ENCODE peak calls at places on chromosome 2, in ten cellular contexts. One of them, this sample, is unnamed.

GRCh38 chr2:134021830-134022524 is 231.9 kb upstream of the MGAT5 start:
- DNase-seq in A549: no peak
- DNase-seq in suprapubic skin: no peak
- DNase-seq in stomach: no peak
- DNase-seq in ovary: no peak
- DNase-seq in esophagus muscularis mucosa: peak
- DNase-seq in upper lobe of left lung: no peak
- DNase-seq in tibial nerve: no peak
- DNase-seq in sigmoid colon: no peak
- DNase-seq in K562: no peak
- DNase-seq in this sample: no peak

GRCh38 chr2:2947406-2947805 is 430.2 kb downstream of the EIPR1 start:
- DNase-seq in stomach: no peak
- DNase-seq in A549: no peak
- DNase-seq in K562: no peak
- DNase-seq in ovary: no peak
- DNase-seq in suprapubic skin: no peak
- DNase-seq in tibial nerve: no peak
- DNase-seq in esophagus muscularis mucosa: no peak
- DNase-seq in upper lobe of left lung: no peak
- DNase-seq in sigmoid colon: no peak
- DNase-seq in this sample: no peak

GRCh38 chr2:54497738-54498680 is 41.9 kb downstream of the SPTBN1 start:
- DNase-seq in upper lobe of left lung: no peak
- DNase-seq in stomach: no peak
- DNase-seq in ovary: peak
- DNase-seq in suprapubic skin: no peak
- DNase-seq in K562: peak
- DNase-seq in esophagus muscularis mucosa: no peak
- DNase-seq in tibial nerve: no peak
- DNase-seq in A549: no peak
- DNase-seq in sigmoid colon: no peak
- DNase-seq in this sample: no peak

GRCh38 chr2:20614201-20615045 is 36.5 kb downstream of the HS1BP3 start:
- DNase-seq in stomach: peak
- DNase-seq in upper lobe of left lung: peak
- DNase-seq in A549: no peak
- DNase-seq in tibial nerve: peak
- DNase-seq in suprapubic skin: peak
- DNase-seq in K562: no peak
- DNase-seq in sigmoid colon: peak
- DNase-seq in esophagus muscularis mucosa: no peak
- DNase-seq in ovary: no peak
- DNase-seq in this sample: peak

GRCh38 chr2:15993232-15993610 is 52.9 kb downstream of the MYCN start:
- DNase-seq in tibial nerve: no peak
- DNase-seq in sigmoid colon: no peak
- DNase-seq in upper lobe of left lung: no peak
- DNase-seq in stomach: no peak
- DNase-seq in ovary: no peak
- DNase-seq in K562: no peak
- DNase-seq in esophagus muscularis mucosa: no peak
- DNase-seq in suprapubic skin: no peak
- DNase-seq in A549: no peak
- DNase-seq in this sample: no peak

GRCh38 chr2:37590119-37590571 is 81.3 kb downstream of the CDC42EP3 start:
- DNase-seq in A549: no peak
- DNase-seq in sigmoid colon: no peak
- DNase-seq in K562: no peak
- DNase-seq in tibial nerve: no peak
- DNase-seq in esophagus muscularis mucosa: no peak
- DNase-seq in suprapubic skin: no peak
- DNase-seq in ovary: peak
- DNase-seq in upper lobe of left lung: no peak
- DNase-seq in stomach: no peak
- DNase-seq in this sample: no peak

GRCh38 chr2:96164459-96165184 is 19.4 kb upstream of the DUSP2 start:
- DNase-seq in suprapubic skin: no peak
- DNase-seq in stomach: no peak
- DNase-seq in upper lobe of left lung: no peak
- DNase-seq in A549: no peak
- DNase-seq in ovary: no peak
- DNase-seq in K562: no peak
- DNase-seq in sigmoid colon: peak
- DNase-seq in tibial nerve: no peak
- DNase-seq in esophagus muscularis mucosa: no peak
- DNase-seq in this sample: peak

GRCh38 chr2:100865819-100866462 is 46.0 kb downstream of the NPAS2 start:
- DNase-seq in K562: no peak
- DNase-seq in ovary: no peak
- DNase-seq in esophagus muscularis mucosa: no peak
- DNase-seq in A549: peak
- DNase-seq in suprapubic skin: peak
- DNase-seq in stomach: peak
- DNase-seq in tibial nerve: no peak
- DNase-seq in upper lobe of left lung: no peak
- DNase-seq in sigmoid colon: no peak
- DNase-seq in this sample: no peak

GRCh38 chr2:237818066-237818473 is 19.5 kb downstream of the RBM44 start:
- DNase-seq in suprapubic skin: no peak
- DNase-seq in K562: no peak
- DNase-seq in stomach: no peak
- DNase-seq in esophagus muscularis mucosa: no peak
- DNase-seq in ovary: no peak
- DNase-seq in upper lobe of left lung: no peak
- DNase-seq in A549: no peak
- DNase-seq in sigmoid colon: no peak
- DNase-seq in tibial nerve: no peak
- DNase-seq in this sample: no peak

GRCh38 chr2:186551323-186552050 is 38.4 kb upstream of the ITGAV start:
- DNase-seq in suprapubic skin: no peak
- DNase-seq in stomach: no peak
- DNase-seq in upper lobe of left lung: no peak
- DNase-seq in sigmoid colon: no peak
- DNase-seq in K562: no peak
- DNase-seq in ovary: no peak
- DNase-seq in tibial nerve: no peak
- DNase-seq in A549: no peak
- DNase-seq in esophagus muscularis mucosa: no peak
- DNase-seq in this sample: no peak

GRCh38 chr2:103289101-103289725 is 527.4 kb downstream of the TMEM182 start:
- DNase-seq in K562: no peak
- DNase-seq in tibial nerve: no peak
- DNase-seq in sigmoid colon: no peak
- DNase-seq in esophagus muscularis mucosa: no peak
- DNase-seq in suprapubic skin: no peak
- DNase-seq in upper lobe of left lung: no peak
- DNase-seq in ovary: no peak
- DNase-seq in A549: no peak
- DNase-seq in stomach: no peak
- DNase-seq in this sample: no peak

DNA sequence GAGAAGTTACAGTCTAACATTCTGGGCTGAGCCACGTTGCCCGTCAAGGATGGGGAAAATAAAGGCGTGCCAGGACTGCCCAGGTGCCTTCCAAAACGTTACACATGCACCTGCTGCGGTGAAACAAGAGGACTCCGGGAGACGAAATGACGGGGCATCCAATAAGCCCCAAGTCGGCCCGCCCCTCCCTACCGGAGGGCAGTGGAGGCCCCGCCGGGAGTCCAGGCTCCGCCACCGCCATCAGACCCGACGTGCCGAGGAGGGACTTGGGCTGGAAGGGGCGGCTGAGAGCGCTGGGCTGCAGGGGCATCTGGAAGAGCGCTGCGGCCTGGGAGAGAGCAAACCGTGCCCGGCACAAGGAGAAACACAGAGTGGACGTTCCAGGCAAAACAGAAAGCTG is 112.5 kb upstream of the GPC1 start:
- DNase-seq in suprapubic skin: peak
- DNase-seq in sigmoid colon: no peak
- DNase-seq in esophagus muscularis mucosa: no peak
- DNase-seq in tibial nerve: no peak
- DNase-seq in A549: no peak
- DNase-seq in ovary: no peak
- DNase-seq in stomach: no peak
- DNase-seq in K562: no peak
- DNase-seq in upper lobe of left lung: no peak
- DNase-seq in this sample: no peak
- TF ChIP-seq POLR2A in suprapubic skin: no peak
- TF ChIP-seq POLR2A in sigmoid colon: no peak
- TF ChIP-seq POLR2A in esophagus muscularis mucosa: no peak
- TF ChIP-seq POLR2A in tibial nerve: no peak
- TF ChIP-seq POLR2A in A549: no peak
- TF ChIP-seq POLR2A in ovary: no peak
- TF ChIP-seq POLR2A in stomach: no peak
- TF ChIP-seq POLR2A in K562: no peak
- TF ChIP-seq POLR2A in upper lobe of left lung: no peak
- TF ChIP-seq POLR2A in this sample: no peak

GRCh38 chr2:55840460-55840859 is 83.1 kb downstream of the EFEMP1 start:
- DNase-seq in upper lobe of left lung: no peak
- DNase-seq in A549: no peak
- DNase-seq in K562: no peak
- DNase-seq in tibial nerve: no peak
- DNase-seq in sigmoid colon: no peak
- DNase-seq in suprapubic skin: no peak
- DNase-seq in ovary: no peak
- DNase-seq in stomach: no peak
- DNase-seq in esophagus muscularis mucosa: no peak
- DNase-seq in this sample: no peak
- TF ChIP-seq EP300 in upper lobe of left lung: no peak
- TF ChIP-seq EP300 in A549: no peak
- TF ChIP-seq EP300 in K562: no peak
- TF ChIP-seq EP300 in tibial nerve: no peak
- TF ChIP-seq EP300 in sigmoid colon: no peak
- TF ChIP-seq EP300 in suprapubic skin: no peak
- TF ChIP-seq EP300 in ovary: no peak
- TF ChIP-seq EP300 in stomach: no peak
- TF ChIP-seq EP300 in esophagus muscularis mucosa: no peak
- TF ChIP-seq EP300 in this sample: no peak

DNA sequence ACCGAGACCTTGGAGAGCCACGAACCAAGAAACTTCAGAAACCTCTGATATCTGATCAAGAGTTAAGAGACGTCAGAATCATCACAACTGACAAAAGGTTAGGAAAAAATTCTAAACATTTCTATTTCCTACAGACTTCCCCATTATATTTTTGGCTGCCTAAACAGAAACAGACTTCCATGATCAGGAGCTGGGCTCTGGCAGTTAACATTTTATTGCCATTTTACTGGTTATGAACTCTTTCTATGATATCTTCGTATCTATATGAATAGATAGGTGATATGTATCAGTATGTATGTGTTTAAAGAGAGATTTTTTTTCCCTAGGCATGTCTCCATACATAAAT is 31.1 kb upstream of the PPP1R1C start:
- DNase-seq in ovary: no peak
- DNase-seq in esophagus muscularis mucosa: no peak
- DNase-seq in K562: no peak
- DNase-seq in sigmoid colon: no peak
- DNase-seq in stomach: no peak
- DNase-seq in suprapubic skin: no peak
- DNase-seq in tibial nerve: no peak
- DNase-seq in upper lobe of left lung: no peak
- DNase-seq in A549: no peak
- DNase-seq in this sample: no peak
- TF ChIP-seq POLR2A in ovary: no peak
- TF ChIP-seq POLR2A in esophagus muscularis mucosa: no peak
- TF ChIP-seq POLR2A in K562: no peak
- TF ChIP-seq POLR2A in sigmoid colon: no peak
- TF ChIP-seq POLR2A in stomach: no peak
- TF ChIP-seq POLR2A in suprapubic skin: no peak
- TF ChIP-seq POLR2A in tibial nerve: no peak
- TF ChIP-seq POLR2A in upper lobe of left lung: no peak
- TF ChIP-seq POLR2A in A549: no peak
- TF ChIP-seq POLR2A in this sample: no peak

GRCh38 chr2:235268535-235268934 is 225.3 kb upstream of the AGAP1 start:
- DNase-seq in stomach: no peak
- DNase-seq in ovary: no peak
- DNase-seq in esophagus muscularis mucosa: no peak
- DNase-seq in K562: no peak
- DNase-seq in A549: no peak
- DNase-seq in suprapubic skin: no peak
- DNase-seq in sigmoid colon: no peak
- DNase-seq in upper lobe of left lung: no peak
- DNase-seq in tibial nerve: no peak
- DNase-seq in this sample: no peak
- TF ChIP-seq EP300 in stomach: no peak
- TF ChIP-seq EP300 in ovary: no peak
- TF ChIP-seq EP300 in esophagus muscularis mucosa: no peak
- TF ChIP-seq EP300 in K562: no peak
- TF ChIP-seq EP300 in A549: no peak
- TF ChIP-seq EP300 in suprapubic skin: no peak
- TF ChIP-seq EP300 in sigmoid colon: no peak
- TF ChIP-seq EP300 in upper lobe of left lung: no peak
- TF ChIP-seq EP300 in tibial nerve: no peak
- TF ChIP-seq EP300 in this sample: no peak

GRCh38 chr2:77567723-77568122 is 45.5 kb upstream of the LRRTM4 start:
- DNase-seq in ovary: no peak
- DNase-seq in upper lobe of left lung: no peak
- DNase-seq in tibial nerve: no peak
- DNase-seq in suprapubic skin: no peak
- DNase-seq in sigmoid colon: no peak
- DNase-seq in stomach: no peak
- DNase-seq in A549: no peak
- DNase-seq in esophagus muscularis mucosa: no peak
- DNase-seq in K562: no peak
- DNase-seq in this sample: peak
- TF ChIP-seq POLR2A in ovary: no peak
- TF ChIP-seq POLR2A in upper lobe of left lung: no peak
- TF ChIP-seq POLR2A in tibial nerve: no peak
- TF ChIP-seq POLR2A in suprapubic skin: no peak
- TF ChIP-seq POLR2A in sigmoid colon: no peak
- TF ChIP-seq POLR2A in stomach: no peak
- TF ChIP-seq POLR2A in A549: no peak
- TF ChIP-seq POLR2A in esophagus muscularis mucosa: no peak
- TF ChIP-seq POLR2A in K562: no peak
- TF ChIP-seq POLR2A in this sample: no peak

GRCh38 chr2:24421668-24422067 is 61.3 kb upstream of the ITSN2 start:
- DNase-seq in tibial nerve: peak
- DNase-seq in ovary: peak
- DNase-seq in A549: peak
- DNase-seq in suprapubic skin: no peak
- DNase-seq in esophagus muscularis mucosa: no peak
- DNase-seq in upper lobe of left lung: peak
- DNase-seq in stomach: peak
- DNase-seq in sigmoid colon: no peak
- DNase-seq in K562: peak
- DNase-seq in this sample: peak
- TF ChIP-seq EP300 in tibial nerve: no peak
- TF ChIP-seq EP300 in ovary: no peak
- TF ChIP-seq EP300 in A549: no peak
- TF ChIP-seq EP300 in suprapubic skin: no peak
- TF ChIP-seq EP300 in esophagus muscularis mucosa: no peak
- TF ChIP-seq EP300 in upper lobe of left lung: no peak
- TF ChIP-seq EP300 in stomach: no peak
- TF ChIP-seq EP300 in sigmoid colon: no peak
- TF ChIP-seq EP300 in K562: no peak
- TF ChIP-seq EP300 in this sample: no peak

This sample was measured in transverse colon.